ENCODE peak calls at places on chromosomes 6 and 20, in six cellular contexts. L is RWPE1, N is A549, P is endothelial cell of umbilical vein, C is foreskin keratinocyte, F is left lung. Y is an unnamed sample.

GRCh38 chr6:4805553-4806307 is 29.5 kb downstream of the CDYL start:
- DNase-seq in L (peak), N (peak), P (peak), C (peak), F (peak), Y (peak)

GRCh38 chr20:17226410-17227198 is at the start of gene PCSK2:
- DNase-seq in L (no peak), N (peak), P (no peak), C (no peak), F (peak), Y (no peak)

GRCh38 chr20:33915726-33916331 is 77.9 kb upstream of the RALY start:
- DNase-seq in L (peak), N (peak), P (no peak), C (no peak), F (peak), Y (peak)

GRCh38 chr20:44981736-44982406 is 15.6 kb downstream of the STK4 start:
- DNase-seq in L (no peak), N (no peak), P (no peak), C (no peak), F (no peak), Y (no peak)

GRCh38 chr20:48845721-48846306 is 18.0 kb upstream of the PREX1 start:
- DNase-seq in L (no peak), N (no peak), P (peak), C (no peak), F (no peak), Y (no peak)

GRCh38 chr6:72950114-72950860 is 275.0 kb downstream of the KHDC1L start:
- DNase-seq in L (peak), N (peak), P (peak), C (peak), F (no peak), Y (no peak)

GRCh38 chr6:111661541-111662041 is 55.9 kb upstream of the TRAF3IP2 start:
- DNase-seq in L (no peak), N (no peak), P (no peak), C (no peak), F (peak), Y (no peak)

GRCh38 chr6:113461153-113461897 is 395.8 kb upstream of the MARCKS start:
- DNase-seq in L (no peak), N (no peak), P (peak), C (no peak), F (no peak), Y (no peak)

GRCh38 chr20:60808003-60808402 is 444.1 kb upstream of the CDH4 start:
- DNase-seq in L (no peak), N (no peak), P (no peak), C (no peak), F (no peak), Y (no peak)

GRCh38 chr6:155142902-155143609 is 120.8 kb upstream of the CLDN20 start:
- DNase-seq in L (no peak), N (no peak), P (peak), C (no peak), F (no peak), Y (no peak)

GRCh38 chr6:5315883-5316282 is 54.6 kb downstream of the FARS2 start:
- DNase-seq in L (no peak), N (no peak), P (no peak), C (no peak), F (no peak), Y (no peak)

GRCh38 chr6:147654103-147654845 is 145.8 kb downstream of the SAMD5 start:
- DNase-seq in L (no peak), N (no peak), P (no peak), C (no peak), F (no peak), Y (no peak)

GRCh38 chr6:111361648-111362047 is 121.4 kb downstream of the REV3L start:
- DNase-seq in L (peak), N (peak), P (peak), C (no peak), F (no peak), Y (no peak)

DNA sequence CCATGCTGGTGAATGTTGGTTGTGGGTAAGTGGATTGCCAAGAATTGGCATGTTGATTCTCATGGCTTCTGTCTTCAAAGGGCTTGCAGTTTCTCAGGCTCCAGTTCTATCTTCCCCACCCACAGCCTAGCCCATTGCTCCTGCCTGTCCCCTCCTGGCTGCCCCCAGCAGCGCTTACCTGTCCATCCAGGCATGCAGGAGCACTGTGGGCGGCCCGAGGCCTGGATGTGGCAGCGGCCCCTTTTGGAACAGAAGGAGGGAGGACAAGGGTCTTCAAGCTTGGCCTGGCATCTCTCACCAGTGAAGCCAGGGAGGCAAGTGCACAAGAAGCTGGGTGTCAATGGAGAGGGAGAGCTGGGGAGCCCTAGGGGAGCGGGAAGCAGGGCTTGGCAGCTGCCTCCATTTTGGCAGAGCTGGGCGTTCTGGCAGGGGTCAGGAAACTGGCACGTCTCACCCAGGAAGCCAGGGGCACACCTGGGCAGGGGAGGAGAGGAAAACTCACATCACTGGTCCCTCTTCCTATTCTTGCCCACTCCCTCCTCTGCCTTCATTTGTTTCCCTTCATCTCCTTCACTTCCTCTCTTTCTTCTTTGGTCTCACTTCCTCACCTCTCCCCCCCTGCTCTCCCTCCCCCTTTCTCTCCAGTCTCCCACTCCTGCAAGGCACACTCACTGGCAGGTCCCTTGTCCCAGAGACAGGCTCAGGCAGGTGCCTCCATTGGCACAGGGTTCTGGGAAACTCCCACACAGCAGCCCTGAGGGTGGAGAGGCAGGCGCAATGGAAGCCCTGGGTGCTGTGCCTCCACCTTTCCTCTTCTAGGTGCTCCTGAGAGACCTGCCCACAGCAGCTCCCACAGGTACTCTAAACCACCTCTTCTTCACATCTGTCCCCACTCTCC is 1.3 kb downstream of the NOTCH4 start:
- DNase-seq in L (no peak), N (no peak), P (no peak), C (peak), F (no peak), Y (no peak)
- H3K27ac ChIP-seq in L (no peak), N (no peak), P (no peak), C (no peak), F (peak), Y (no peak)

GRCh38 chr6:149446791-149447376 is 37.9 kb downstream of the ZC3H12D start:
- DNase-seq in L (no peak), N (no peak), P (no peak), C (peak), F (peak), Y (no peak)
- TF ChIP-seq CTCF in L (no peak), N (no peak), P (no peak), C (no peak), F (no peak), Y (no peak)

GRCh38 chr6:136226674-136227377 is 23.3 kb downstream of the MTFR2 start:
- DNase-seq in L (no peak), N (no peak), P (no peak), C (no peak), F (no peak), Y (no peak)
- H3K27ac ChIP-seq in L (no peak), N (peak), P (no peak), C (no peak), F (no peak), Y (no peak)

DNA sequence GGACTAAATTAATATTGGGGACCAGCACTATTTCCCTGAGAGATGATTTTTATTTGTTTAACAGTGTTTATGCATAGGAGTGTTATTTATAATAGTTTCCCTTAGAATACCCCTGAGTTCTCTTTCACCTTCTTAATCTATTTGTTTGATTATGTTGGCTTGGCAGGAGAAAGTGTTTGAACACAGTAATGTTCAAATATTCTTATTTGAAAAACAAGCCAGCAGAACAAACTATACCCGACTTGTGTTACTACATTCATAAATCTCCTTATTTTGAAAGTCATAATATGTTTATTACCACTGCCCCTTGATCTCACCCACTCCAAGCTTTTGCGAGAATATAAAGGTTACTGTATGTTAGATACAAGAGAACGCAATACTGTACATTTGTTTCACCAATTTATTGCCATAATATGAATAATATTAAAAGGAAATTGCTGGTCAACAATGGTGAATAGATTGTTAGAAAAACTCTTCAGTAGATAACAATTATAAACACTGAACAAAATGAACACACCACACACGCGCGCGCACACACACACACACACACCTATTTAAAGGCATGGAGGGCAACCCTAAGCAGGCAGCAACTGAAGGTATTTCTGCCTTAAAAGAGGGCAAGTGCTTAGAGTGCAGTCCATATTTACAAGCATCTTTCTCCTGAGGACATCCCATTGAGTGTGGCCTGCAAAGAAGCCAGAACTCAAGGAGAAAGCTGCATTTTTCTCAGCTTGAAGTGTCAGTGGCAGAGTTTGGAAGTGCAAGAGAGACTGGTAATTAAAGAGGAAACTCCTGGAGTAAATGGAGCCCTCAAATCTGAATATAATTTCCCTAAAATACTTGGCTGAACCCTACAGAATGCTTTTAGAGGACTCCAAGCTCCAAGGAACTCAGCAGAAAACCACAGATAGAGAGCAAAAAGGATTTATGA is 279.4 kb upstream of the MAN1A1 start:
- DNase-seq in L (no peak), N (no peak), P (no peak), C (no peak), F (no peak), Y (no peak)
- TF ChIP-seq CTCF in L (no peak), N (no peak), P (no peak), C (peak), F (no peak), Y (no peak)

GRCh38 chr6:160975111-160975510 is 16.5 kb upstream of the MAP3K4 start:
- DNase-seq in L (no peak), N (no peak), P (no peak), C (no peak), F (no peak), Y (no peak)
- H3K27ac ChIP-seq in L (peak), N (no peak), P (no peak), C (no peak), F (no peak), Y (no peak)

GRCh38 chr20:11553603-11554002 is 364.1 kb upstream of the BTBD3 start:
- DNase-seq in L (peak), N (peak), P (peak), C (peak), F (no peak), Y (no peak)
- TF ChIP-seq CTCF in L (peak), N (peak), P (peak), C (peak), F (no peak), Y (no peak)

GRCh38 chr6:88177961-88178464 is 11.9 kb upstream of the CNR1 start:
- DNase-seq in L (peak), N (peak), P (no peak), C (no peak), F (no peak), Y (no peak)
- H3K27ac ChIP-seq in L (no peak), N (no peak), P (no peak), C (no peak), F (no peak), Y (no peak)

DNA sequence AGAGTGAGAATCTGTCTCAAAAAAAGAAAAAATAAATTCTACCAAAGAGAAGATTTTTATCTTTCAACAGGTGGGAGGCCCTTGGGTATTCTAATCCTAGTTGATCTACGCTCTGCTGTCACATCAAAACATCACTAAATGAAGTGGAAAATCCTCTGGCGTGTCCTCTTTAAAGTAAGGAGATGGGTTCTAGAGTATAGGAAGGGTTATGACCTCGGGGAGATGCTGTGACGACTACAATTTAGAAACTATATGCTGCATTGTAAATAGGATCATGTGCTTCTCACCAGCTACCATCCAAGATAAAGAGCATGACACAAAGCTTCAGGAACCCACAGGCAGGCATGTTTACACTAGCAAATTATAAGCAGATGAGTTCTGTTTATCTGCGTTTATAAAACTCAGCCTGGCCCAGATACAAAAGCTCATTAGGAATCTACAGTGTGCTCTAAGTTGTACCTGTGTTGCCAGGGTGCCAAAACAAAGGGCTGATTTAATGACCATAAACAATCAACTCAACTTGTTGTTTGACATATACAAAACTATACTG is 197.1 kb upstream of the PLN start:
- DNase-seq in L (no peak), N (no peak), P (no peak), C (peak), F (no peak), Y (no peak)
- TF ChIP-seq CTCF in L (no peak), N (no peak), P (no peak), C (no peak), F (no peak), Y (no peak)

DNA sequence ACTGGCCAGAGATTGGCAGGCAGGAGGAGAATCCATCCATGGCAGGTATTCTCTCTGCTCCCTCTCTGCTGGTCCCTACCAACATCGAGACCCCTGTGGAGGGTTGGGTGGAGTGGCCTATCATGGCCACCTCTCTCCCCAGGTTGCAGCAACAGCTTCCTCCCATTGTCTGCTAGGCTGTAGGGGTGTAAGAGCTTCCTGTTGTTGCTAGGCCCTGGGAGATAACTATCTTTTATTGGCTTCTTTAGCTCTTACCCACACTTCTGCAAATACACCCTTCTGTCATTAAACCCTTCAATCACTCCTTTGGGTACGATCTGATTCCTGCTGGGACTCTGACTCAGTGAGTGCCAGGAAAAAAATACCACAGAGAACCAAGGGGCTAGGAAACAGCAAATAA is 66.6 kb upstream of the FAM184A start:
- DNase-seq in L (no peak), N (no peak), P (peak), C (no peak), F (no peak), Y (no peak)
- H3K27ac ChIP-seq in L (no peak), N (no peak), P (no peak), C (no peak), F (no peak), Y (no peak)

DNA sequence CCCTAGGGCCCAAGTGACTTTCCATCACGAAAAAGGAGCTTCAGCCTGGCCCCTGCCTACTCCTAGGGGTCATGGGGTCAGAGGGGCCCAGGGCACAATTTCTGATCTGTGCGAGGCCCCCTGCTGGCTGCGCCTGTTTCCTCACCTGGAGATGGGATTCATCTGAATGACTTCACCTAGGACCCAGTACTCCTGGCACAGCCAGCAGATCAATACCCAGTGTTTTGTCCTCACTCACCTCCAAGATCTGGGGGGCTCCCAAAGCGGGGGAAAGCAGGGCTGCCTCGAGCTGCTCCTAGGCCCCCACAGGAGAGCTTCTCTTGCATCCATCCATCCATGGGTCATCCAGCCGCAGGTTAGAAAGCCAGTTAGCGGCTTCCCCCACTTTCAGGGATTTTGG is 33.8 kb downstream of the CD40 start:
- DNase-seq in L (peak), N (peak), P (no peak), C (no peak), F (no peak), Y (no peak)
- TF ChIP-seq CTCF in L (peak), N (peak), P (peak), C (peak), F (no peak), Y (peak)